ENCODE peak calls at places on chromosomes 6 and 20, in five cellular contexts. W, A, M, X and Q are unnamed samples.

GRCh38 chr6:38182426-38182825 is 362.9 kb downstream of the ZFAND3 start:
- DNase-seq in A (no peak), X (no peak), W (no peak), M (no peak), Q (no peak)

GRCh38 chr6:29926795-29927427 is 15.4 kb upstream of the HLA-A start:
- DNase-seq in M (peak; percentile 45), W (peak; percentile 79), A (no peak), X (no peak), Q (peak; percentile 33)

GRCh38 chr20:15818651-15819071 is 754.6 kb downstream of the KIF16B start:
- DNase-seq in M (peak; percentile 8), W (no peak), A (no peak), X (peak; percentile 65), Q (no peak)

GRCh38 chr6:31792741-31793140 is 2.8 kb downstream of the VARS1 start:
- DNase-seq in A (no peak), M (no peak), W (no peak), X (peak; percentile 86), Q (no peak)

GRCh38 chr6:55868910-55869479 is 6.4 kb downstream of the BMP5 start:
- DNase-seq in X (peak; percentile 9), M (peak; percentile 15), W (no peak), A (no peak), Q (no peak)

GRCh38 chr20:535958-536357 is 7.6 kb downstream of the CSNK2A1 start:
- DNase-seq in A (no peak), W (no peak), X (no peak), M (no peak), Q (no peak)

GRCh38 chr20:63007722-63008488 is 1.1 kb upstream of the BHLHE23 start:
- DNase-seq in A (no peak), W (no peak), M (no peak), X (no peak), Q (no peak)

GRCh38 chr20:4962257-4962855 is 39.0 kb downstream of the SLC23A2 start:
- DNase-seq in A (no peak), X (no peak), W (peak; percentile 38), M (no peak), Q (no peak)

GRCh38 chr6:5025911-5026819 is 22.3 kb upstream of the RPP40 start:
- DNase-seq in W (no peak), A (peak; percentile 90), X (no peak), M (peak; percentile 48), Q (no peak)

GRCh38 chr20:46928580-46929132 is 34.0 kb downstream of the EYA2 start:
- DNase-seq in M (no peak), W (no peak), A (no peak), X (no peak), Q (peak; percentile 26)

GRCh38 chr6:107973594-107973993 is 15.6 kb upstream of the SEC63 start:
- DNase-seq in M (no peak), A (peak; percentile 46), W (no peak), X (no peak), Q (no peak)

GRCh38 chr6:80674669-80675068 is 568.2 kb downstream of the BCKDHB start:
- DNase-seq in M (no peak), A (no peak), X (no peak), W (no peak), Q (no peak)

GRCh38 chr6:125194980-125195379 is 41.4 kb downstream of the TPD52L1 start:
- DNase-seq in A (no peak), M (no peak), X (no peak), W (no peak), Q (no peak)

GRCh38 chr6:115545410-115545986 is 515.2 kb downstream of the FRK start:
- DNase-seq in X (no peak), W (no peak), A (peak; percentile 85), M (no peak), Q (no peak)

GRCh38 chr20:24797864-24798655 is 151.0 kb upstream of the CST7 start:
- DNase-seq in W (no peak), X (no peak), M (no peak), A (no peak), Q (no peak)

GRCh38 chr20:38842558-38842981 is 37.1 kb downstream of the PPP1R16B start:
- DNase-seq in A (no peak), W (no peak), X (no peak), M (no peak), Q (no peak)

GRCh38 chr6:31969712-31970603 is 2.0 kb downstream of the DXO start:
- DNase-seq in M (no peak), X (no peak), W (no peak), A (no peak), Q (no peak)

GRCh38 chr20:63740070-63740500 is 509 bp downstream of the SLC2A4RG start:
- DNase-seq in W (peak; percentile 33), X (no peak), M (no peak), A (no peak), Q (no peak)

GRCh38 chr6:78629154-78629721 is 238.1 kb upstream of the IRAK1BP1 start:
- DNase-seq in A (peak; percentile 77), X (no peak), M (peak; percentile 4), W (no peak), Q (no peak)

GRCh38 chr6:108884211-108885059 is 36.2 kb downstream of the ARMC2 start:
- DNase-seq in M (no peak), W (no peak), X (no peak), A (no peak), Q (no peak)

GRCh38 chr6:33885121-33886057 is 81.6 kb upstream of the MLN start:
- DNase-seq in X (peak; percentile 70), M (no peak), A (no peak), W (no peak), Q (no peak)

GRCh38 chr6:30748301-30748769 is 4.0 kb upstream of the IER3 start:
- DNase-seq in A (no peak), X (peak; percentile 49), W (no peak), M (peak; percentile 49), Q (no peak)

GRCh38 chr6:113437571-113437970 is 419.6 kb upstream of the MARCKS start:
- DNase-seq in W (no peak), A (no peak), X (no peak), M (no peak), Q (no peak)

GRCh38 chr6:147005499-147005898 is 198.7 kb upstream of the STXBP5 start:
- DNase-seq in W (no peak), X (no peak), M (no peak), A (no peak), Q (no peak)

GRCh38 chr6:37696220-37696840 is 1.4 kb downstream of the MDGA1 start:
- DNase-seq in A (peak; percentile 49), W (peak; percentile 41), X (no peak), M (no peak), Q (peak; percentile 42)

GRCh38 chr20:47289989-47290388 is 66.5 kb downstream of the ZMYND8 start:
- DNase-seq in W (no peak), A (no peak), M (no peak), X (no peak), Q (no peak)

GRCh38 chr6:30154709-30155521 is 6.1 kb downstream of the TRIM10 start:
- DNase-seq in M (no peak), X (peak; percentile 93), A (no peak), W (no peak), Q (no peak)

GRCh38 chr20:45888681-45889080 is 1.3 kb upstream of the SPATA25 start:
- DNase-seq in W (no peak), X (no peak), A (no peak), M (no peak), Q (no peak)

GRCh38 chr6:22147983-22148797 is 148.6 kb downstream of the PRL start:
- DNase-seq in X (peak; percentile 38), A (no peak), W (no peak), M (no peak), Q (peak; percentile 37)

GRCh38 chr20:13525225-13525940 is 113.3 kb downstream of the TASP1 start:
- DNase-seq in X (peak; percentile 83), A (peak; percentile 55), W (no peak), M (no peak), Q (no peak)

GRCh38 chr6:166473886-166474596 is 91.3 kb upstream of the MPC1 start:
- DNase-seq in M (no peak), W (no peak), A (no peak), X (no peak), Q (no peak)

GRCh38 chr6:109458774-109459531 is 3.4 kb upstream of the MICAL1 start:
- DNase-seq in M (no peak), W (peak; percentile 49), A (no peak), X (no peak), Q (no peak)

GRCh38 chr6:2448826-2449571 is 203.6 kb upstream of the GMDS start:
- DNase-seq in W (no peak), M (peak; percentile 29), X (peak; percentile 82), A (peak; percentile 75), Q (no peak)

GRCh38 chr6:148144917-148145521 is 197.6 kb upstream of the SASH1 start:
- DNase-seq in W (peak; percentile 21), X (peak; percentile 76), M (peak; percentile 60), A (peak; percentile 52), Q (peak; percentile 11)

GRCh38 chr6:31252625-31253024 is 19.3 kb downstream of the HLA-C start:
- DNase-seq in W (no peak), A (peak; percentile 5), X (no peak), M (no peak), Q (no peak)